ENCODE peak calls at places on chromosomes 12 and 14, in seven cellular contexts. One of them, this sample, is unnamed. For H3K9me3, the result is how much of the 10 kb centered on the place peaks cover.

GRCh38 chr12:13941258-13942249 is 39.8 kb downstream of the GRIN2B start:
- DNase-seq in naive thymus-derived CD4-positive, alpha-beta T cell: no peak
- DNase-seq in CD4-positive, alpha-beta memory T cell: no peak
- DNase-seq in right lobe of liver: peak
- DNase-seq in colonic mucosa: peak
- DNase-seq in neural progenitor cell: peak
- DNase-seq in stomach: peak
- DNase-seq in this sample: no peak

GRCh38 chr14:24428628-24429394 is 657 bp downstream of the CBLN3 start:
- DNase-seq in naive thymus-derived CD4-positive, alpha-beta T cell: no peak
- DNase-seq in CD4-positive, alpha-beta memory T cell: no peak
- DNase-seq in right lobe of liver: no peak
- DNase-seq in colonic mucosa: no peak
- DNase-seq in neural progenitor cell: no peak
- DNase-seq in stomach: peak
- DNase-seq in this sample: no peak

GRCh38 chr12:132399092-132400010 is 70.0 kb upstream of the GALNT9 start:
- DNase-seq in naive thymus-derived CD4-positive, alpha-beta T cell: no peak
- DNase-seq in CD4-positive, alpha-beta memory T cell: no peak
- DNase-seq in right lobe of liver: no peak
- DNase-seq in colonic mucosa: no peak
- DNase-seq in neural progenitor cell: no peak
- DNase-seq in stomach: no peak
- DNase-seq in this sample: no peak

GRCh38 chr12:25717552-25717951 is 164.5 kb upstream of the LMNTD1 start:
- DNase-seq in naive thymus-derived CD4-positive, alpha-beta T cell: no peak
- DNase-seq in CD4-positive, alpha-beta memory T cell: no peak
- DNase-seq in right lobe of liver: no peak
- DNase-seq in colonic mucosa: no peak
- DNase-seq in neural progenitor cell: no peak
- DNase-seq in stomach: no peak
- DNase-seq in this sample: no peak

GRCh38 chr14:71290960-71291466 is 383.8 kb downstream of the PCNX1 start:
- DNase-seq in naive thymus-derived CD4-positive, alpha-beta T cell: no peak
- DNase-seq in CD4-positive, alpha-beta memory T cell: no peak
- DNase-seq in right lobe of liver: no peak
- DNase-seq in colonic mucosa: peak
- DNase-seq in neural progenitor cell: no peak
- DNase-seq in stomach: no peak
- DNase-seq in this sample: no peak

GRCh38 chr12:57124259-57124877 is 3.9 kb upstream of the LRP1 start:
- DNase-seq in naive thymus-derived CD4-positive, alpha-beta T cell: peak
- DNase-seq in CD4-positive, alpha-beta memory T cell: peak
- DNase-seq in right lobe of liver: peak
- DNase-seq in colonic mucosa: peak
- DNase-seq in neural progenitor cell: peak
- DNase-seq in stomach: peak
- DNase-seq in this sample: peak

GRCh38 chr14:42523656-42524055 is 917.0 kb downstream of the LRFN5 start:
- DNase-seq in naive thymus-derived CD4-positive, alpha-beta T cell: no peak
- DNase-seq in CD4-positive, alpha-beta memory T cell: no peak
- DNase-seq in right lobe of liver: no peak
- DNase-seq in colonic mucosa: no peak
- DNase-seq in neural progenitor cell: no peak
- DNase-seq in stomach: no peak
- DNase-seq in this sample: no peak

GRCh38 chr12:66035289-66035961 is 95.1 kb downstream of the LLPH start:
- DNase-seq in naive thymus-derived CD4-positive, alpha-beta T cell: no peak
- DNase-seq in CD4-positive, alpha-beta memory T cell: no peak
- DNase-seq in right lobe of liver: no peak
- DNase-seq in colonic mucosa: no peak
- DNase-seq in neural progenitor cell: peak
- DNase-seq in stomach: no peak
- DNase-seq in this sample: no peak

GRCh38 chr12:46362895-46363581 is 9.5 kb downstream of the SLC38A2 start:
- DNase-seq in naive thymus-derived CD4-positive, alpha-beta T cell: no peak
- DNase-seq in CD4-positive, alpha-beta memory T cell: no peak
- DNase-seq in right lobe of liver: no peak
- DNase-seq in colonic mucosa: no peak
- DNase-seq in neural progenitor cell: no peak
- DNase-seq in stomach: no peak
- DNase-seq in this sample: no peak

GRCh38 chr12:57600395-57600794 is 4.2 kb upstream of the DTX3 start:
- DNase-seq in naive thymus-derived CD4-positive, alpha-beta T cell: no peak
- DNase-seq in CD4-positive, alpha-beta memory T cell: no peak
- DNase-seq in right lobe of liver: no peak
- DNase-seq in colonic mucosa: no peak
- DNase-seq in neural progenitor cell: no peak
- DNase-seq in stomach: no peak
- DNase-seq in this sample: no peak

GRCh38 chr14:73180385-73180805 is 44.1 kb downstream of the PSEN1 start:
- DNase-seq in naive thymus-derived CD4-positive, alpha-beta T cell: no peak
- DNase-seq in CD4-positive, alpha-beta memory T cell: no peak
- DNase-seq in right lobe of liver: no peak
- DNase-seq in colonic mucosa: no peak
- DNase-seq in neural progenitor cell: no peak
- DNase-seq in stomach: no peak
- DNase-seq in this sample: no peak

GRCh38 chr12:50201987-50202521 is 34.9 kb upstream of the CERS5 start:
- DNase-seq in naive thymus-derived CD4-positive, alpha-beta T cell: no peak
- DNase-seq in CD4-positive, alpha-beta memory T cell: no peak
- DNase-seq in right lobe of liver: no peak
- DNase-seq in colonic mucosa: peak
- DNase-seq in neural progenitor cell: no peak
- DNase-seq in stomach: no peak
- DNase-seq in this sample: no peak

GRCh38 chr14:89356496-89356895 is 60.5 kb downstream of the FOXN3 start:
- DNase-seq in naive thymus-derived CD4-positive, alpha-beta T cell: no peak
- DNase-seq in CD4-positive, alpha-beta memory T cell: no peak
- DNase-seq in right lobe of liver: no peak
- DNase-seq in colonic mucosa: no peak
- DNase-seq in neural progenitor cell: no peak
- DNase-seq in stomach: no peak
- DNase-seq in this sample: no peak

GRCh38 chr14:22539831-22540230 is 49.2 kb downstream of the DAD1 start:
- DNase-seq in naive thymus-derived CD4-positive, alpha-beta T cell: no peak
- DNase-seq in CD4-positive, alpha-beta memory T cell: peak
- DNase-seq in right lobe of liver: no peak
- DNase-seq in colonic mucosa: no peak
- DNase-seq in neural progenitor cell: no peak
- DNase-seq in stomach: no peak
- DNase-seq in this sample: no peak

GRCh38 chr14:45199246-45199645 is 53.8 kb downstream of the MIS18BP1 start:
- DNase-seq in naive thymus-derived CD4-positive, alpha-beta T cell: no peak
- DNase-seq in CD4-positive, alpha-beta memory T cell: no peak
- DNase-seq in right lobe of liver: no peak
- DNase-seq in colonic mucosa: no peak
- DNase-seq in neural progenitor cell: no peak
- DNase-seq in stomach: no peak
- DNase-seq in this sample: no peak

GRCh38 chr12:113486722-113487121 is 15.1 kb upstream of the LHX5 start:
- DNase-seq in naive thymus-derived CD4-positive, alpha-beta T cell: no peak
- DNase-seq in CD4-positive, alpha-beta memory T cell: no peak
- DNase-seq in right lobe of liver: no peak
- DNase-seq in colonic mucosa: no peak
- DNase-seq in neural progenitor cell: no peak
- DNase-seq in stomach: no peak
- DNase-seq in this sample: no peak

GRCh38 chr14:77004711-77005460 is 23.6 kb downstream of the IRF2BPL start:
- DNase-seq in naive thymus-derived CD4-positive, alpha-beta T cell: no peak
- DNase-seq in CD4-positive, alpha-beta memory T cell: no peak
- DNase-seq in right lobe of liver: no peak
- DNase-seq in colonic mucosa: no peak
- DNase-seq in neural progenitor cell: no peak
- DNase-seq in stomach: no peak
- DNase-seq in this sample: no peak

GRCh38 chr14:88983755-88984154 is 159.3 kb downstream of the TTC8 start:
- DNase-seq in naive thymus-derived CD4-positive, alpha-beta T cell: no peak
- DNase-seq in CD4-positive, alpha-beta memory T cell: no peak
- DNase-seq in right lobe of liver: no peak
- DNase-seq in colonic mucosa: no peak
- DNase-seq in neural progenitor cell: no peak
- DNase-seq in stomach: no peak
- DNase-seq in this sample: no peak

GRCh38 chr14:103279129-103280025 is 54.7 kb upstream of the EIF5 start:
- DNase-seq in naive thymus-derived CD4-positive, alpha-beta T cell: no peak
- DNase-seq in CD4-positive, alpha-beta memory T cell: no peak
- DNase-seq in right lobe of liver: peak
- DNase-seq in colonic mucosa: no peak
- DNase-seq in neural progenitor cell: peak
- DNase-seq in stomach: no peak
- DNase-seq in this sample: no peak
- H3K4me3 ChIP-seq in naive thymus-derived CD4-positive, alpha-beta T cell: no peak
- H3K4me3 ChIP-seq in CD4-positive, alpha-beta memory T cell: no peak
- H3K4me3 ChIP-seq in right lobe of liver: peak
- H3K4me3 ChIP-seq in colonic mucosa: peak
- H3K4me3 ChIP-seq in neural progenitor cell: peak
- H3K4me3 ChIP-seq in stomach: peak
- H3K4me3 ChIP-seq in this sample: no peak

GRCh38 chr12:130427381-130427887 is 89.7 kb downstream of the PIWIL1 start:
- DNase-seq in naive thymus-derived CD4-positive, alpha-beta T cell: no peak
- DNase-seq in CD4-positive, alpha-beta memory T cell: no peak
- DNase-seq in right lobe of liver: peak
- DNase-seq in colonic mucosa: no peak
- DNase-seq in neural progenitor cell: no peak
- DNase-seq in stomach: no peak
- DNase-seq in this sample: no peak
- H3K9me3 ChIP-seq in naive thymus-derived CD4-positive, alpha-beta T cell: under half
- H3K9me3 ChIP-seq in CD4-positive, alpha-beta memory T cell: under half
- H3K9me3 ChIP-seq in right lobe of liver: under half
- H3K9me3 ChIP-seq in colonic mucosa: under half
- H3K9me3 ChIP-seq in neural progenitor cell: under half
- H3K9me3 ChIP-seq in stomach: under half
- H3K9me3 ChIP-seq in this sample: under half

GRCh38 chr14:36518586-36519430 is 1.2 kb downstream of the NKX2-1 start:
- DNase-seq in naive thymus-derived CD4-positive, alpha-beta T cell: no peak
- DNase-seq in CD4-positive, alpha-beta memory T cell: no peak
- DNase-seq in right lobe of liver: no peak
- DNase-seq in colonic mucosa: no peak
- DNase-seq in neural progenitor cell: peak
- DNase-seq in stomach: no peak
- DNase-seq in this sample: no peak

GRCh38 chr14:36521598-36522345 is 1.7 kb upstream of the NKX2-1 start:
- DNase-seq in naive thymus-derived CD4-positive, alpha-beta T cell: no peak
- DNase-seq in CD4-positive, alpha-beta memory T cell: no peak
- DNase-seq in right lobe of liver: no peak
- DNase-seq in colonic mucosa: no peak
- DNase-seq in neural progenitor cell: peak
- DNase-seq in stomach: no peak
- DNase-seq in this sample: no peak

GRCh38 chr14:36520601-36521525 is 831 bp upstream of the NKX2-1 start:
- DNase-seq in naive thymus-derived CD4-positive, alpha-beta T cell: no peak
- DNase-seq in CD4-positive, alpha-beta memory T cell: no peak
- DNase-seq in right lobe of liver: peak
- DNase-seq in colonic mucosa: peak
- DNase-seq in neural progenitor cell: peak
- DNase-seq in stomach: peak
- DNase-seq in this sample: no peak

GRCh38 chr14:36518031-36518585 is 1.9 kb downstream of the NKX2-1 start:
- DNase-seq in naive thymus-derived CD4-positive, alpha-beta T cell: no peak
- DNase-seq in CD4-positive, alpha-beta memory T cell: no peak
- DNase-seq in right lobe of liver: no peak
- DNase-seq in colonic mucosa: no peak
- DNase-seq in neural progenitor cell: peak
- DNase-seq in stomach: no peak
- DNase-seq in this sample: no peak

DNA sequence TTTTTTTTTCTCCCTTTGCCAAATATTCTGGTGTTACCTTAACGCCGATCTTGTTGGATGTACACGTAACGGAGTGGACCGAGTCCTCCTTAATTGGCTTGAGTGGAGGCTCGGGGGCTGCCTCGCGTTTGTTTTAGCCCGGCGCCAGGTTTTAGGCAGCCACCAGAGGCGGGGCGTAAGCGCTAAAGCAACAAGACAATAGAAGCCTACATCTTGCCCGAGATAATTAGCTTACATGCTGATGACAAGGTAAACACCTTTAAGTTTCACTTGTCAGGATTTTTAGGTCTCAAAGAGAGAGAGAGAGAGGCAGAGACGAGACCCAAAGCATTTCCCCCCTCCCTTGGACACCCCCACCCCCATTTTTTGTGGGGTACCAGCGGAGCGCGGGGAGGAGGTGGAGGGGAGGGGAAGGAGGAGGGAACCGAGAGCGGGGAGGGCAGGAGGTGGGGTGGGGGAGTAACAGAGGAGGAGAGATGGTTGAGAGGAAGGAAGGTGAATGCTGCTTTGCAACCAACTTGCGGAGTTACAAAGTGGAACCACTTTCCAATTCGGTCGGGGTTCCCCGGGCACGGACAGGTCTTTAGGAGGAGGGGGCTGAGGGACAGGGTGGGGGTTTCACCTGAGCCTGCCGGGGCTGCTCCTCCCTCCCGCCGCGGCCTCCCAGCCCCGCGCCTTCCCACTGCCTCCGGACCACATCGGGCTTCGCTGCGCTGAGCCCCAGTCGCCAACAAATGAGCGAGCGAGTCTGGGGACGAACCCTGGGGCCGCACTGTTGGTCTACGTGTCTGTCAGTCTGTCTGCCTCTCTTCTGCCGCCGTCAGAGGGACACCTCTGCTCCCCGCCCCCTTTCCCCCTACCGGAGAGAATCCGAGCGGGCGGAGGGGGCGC is at the start of gene NKX2-1:
- DNase-seq in naive thymus-derived CD4-positive, alpha-beta T cell: no peak
- DNase-seq in CD4-positive, alpha-beta memory T cell: no peak
- DNase-seq in right lobe of liver: no peak
- DNase-seq in colonic mucosa: no peak
- DNase-seq in neural progenitor cell: peak
- DNase-seq in stomach: no peak
- DNase-seq in this sample: no peak
- H3K4me3 ChIP-seq in naive thymus-derived CD4-positive, alpha-beta T cell: no peak
- H3K4me3 ChIP-seq in CD4-positive, alpha-beta memory T cell: no peak
- H3K4me3 ChIP-seq in right lobe of liver: no peak
- H3K4me3 ChIP-seq in colonic mucosa: peak
- H3K4me3 ChIP-seq in neural progenitor cell: peak
- H3K4me3 ChIP-seq in stomach: peak
- H3K4me3 ChIP-seq in this sample: peak

GRCh38 chr12:51860986-51861385 is 12.5 kb upstream of the FIGNL2 start:
- DNase-seq in naive thymus-derived CD4-positive, alpha-beta T cell: no peak
- DNase-seq in CD4-positive, alpha-beta memory T cell: no peak
- DNase-seq in right lobe of liver: no peak
- DNase-seq in colonic mucosa: no peak
- DNase-seq in neural progenitor cell: no peak
- DNase-seq in stomach: no peak
- DNase-seq in this sample: no peak

GRCh38 chr12:51850933-51851244 is 2.4 kb upstream of the FIGNL2 start:
- DNase-seq in naive thymus-derived CD4-positive, alpha-beta T cell: no peak
- DNase-seq in CD4-positive, alpha-beta memory T cell: no peak
- DNase-seq in right lobe of liver: no peak
- DNase-seq in colonic mucosa: no peak
- DNase-seq in neural progenitor cell: no peak
- DNase-seq in stomach: no peak
- DNase-seq in this sample: no peak

GRCh38 chr12:51852404-51853137 is 4.1 kb upstream of the FIGNL2 start:
- DNase-seq in naive thymus-derived CD4-positive, alpha-beta T cell: no peak
- DNase-seq in CD4-positive, alpha-beta memory T cell: no peak
- DNase-seq in right lobe of liver: no peak
- DNase-seq in colonic mucosa: no peak
- DNase-seq in neural progenitor cell: no peak
- DNase-seq in stomach: no peak
- DNase-seq in this sample: no peak

GRCh38 chr12:51851408-51852097 is 3.0 kb upstream of the FIGNL2 start:
- DNase-seq in naive thymus-derived CD4-positive, alpha-beta T cell: no peak
- DNase-seq in CD4-positive, alpha-beta memory T cell: no peak
- DNase-seq in right lobe of liver: no peak
- DNase-seq in colonic mucosa: no peak
- DNase-seq in neural progenitor cell: no peak
- DNase-seq in stomach: no peak
- DNase-seq in this sample: no peak

GRCh38 chr12:51855586-51856428 is 7.3 kb upstream of the FIGNL2 start:
- DNase-seq in naive thymus-derived CD4-positive, alpha-beta T cell: no peak
- DNase-seq in CD4-positive, alpha-beta memory T cell: no peak
- DNase-seq in right lobe of liver: no peak
- DNase-seq in colonic mucosa: no peak
- DNase-seq in neural progenitor cell: peak
- DNase-seq in stomach: no peak
- DNase-seq in this sample: no peak
- H3K9me3 ChIP-seq in naive thymus-derived CD4-positive, alpha-beta T cell: under half
- H3K9me3 ChIP-seq in CD4-positive, alpha-beta memory T cell: under half
- H3K9me3 ChIP-seq in right lobe of liver: under half
- H3K9me3 ChIP-seq in colonic mucosa: under half
- H3K9me3 ChIP-seq in neural progenitor cell: under half
- H3K9me3 ChIP-seq in stomach: under half
- H3K9me3 ChIP-seq in this sample: under half

This sample was measured in effector memory CD4-positive, alpha-beta T cell.